ENCODE peak calls at places on chromosome 9, in ten cellular contexts. P is left ventricle myocardium inferior; W is endodermal cell; A is OCI-LY7; K is PC-9; U is kidney; H is H1; B is lower lobe of right lung; F is uterus; Z is CD8-positive, alpha-beta memory T cell. R is an unnamed sample. For H3K4me1, the result is how much of the 10 kb centered on the place peaks cover.

GRCh38 chr9:27273186-27273585 is 23.8 kb downstream of the EQTN start:
- DNase-seq in Z (no peak), U (no peak), H (no peak), K (no peak), A (no peak), W (no peak), P (no peak), B (no peak), F (no peak), R (no peak)

GRCh38 chr9:126397056-126397455 is 70.4 kb downstream of the MVB12B start:
- DNase-seq in F (no peak), H (no peak), B (no peak), P (no peak), Z (peak), W (no peak), U (no peak), A (peak), K (no peak), R (no peak)

GRCh38 chr9:124420991-124421543 is 5.8 kb upstream of the PSMB7 start:
- DNase-seq in Z (no peak), B (no peak), A (peak), P (no peak), W (no peak), H (no peak), K (no peak), U (no peak), F (no peak), R (no peak)

GRCh38 chr9:33443047-33443446 is 4.3 kb downstream of the AQP3 start:
- DNase-seq in W (no peak), U (peak), K (peak), H (no peak), A (no peak), P (no peak), Z (no peak), F (no peak), B (peak), R (no peak)

GRCh38 chr9:16267336-16268036 is 603.0 kb downstream of the BNC2 start:
- DNase-seq in Z (no peak), K (peak), B (no peak), F (no peak), W (no peak), U (no peak), P (no peak), H (no peak), A (no peak), R (no peak)

GRCh38 chr9:120970249-120970648 is 43.7 kb upstream of the TRAF1 start:
- DNase-seq in B (no peak), F (no peak), Z (no peak), H (no peak), P (no peak), A (no peak), U (no peak), K (no peak), W (no peak), R (no peak)

GRCh38 chr9:128072144-128073021 is 4.4 kb downstream of the SLC25A25 start:
- DNase-seq in H (no peak), F (peak), U (peak), B (peak), W (no peak), K (peak), P (peak), Z (peak), A (peak), R (peak)

GRCh38 chr9:132293145-132293721 is 61.6 kb downstream of the SETX start:
- DNase-seq in A (no peak), B (no peak), W (no peak), K (no peak), Z (peak), H (no peak), U (no peak), P (no peak), F (no peak), R (no peak)

GRCh38 chr9:136733611-136734010 is 9.1 kb downstream of the LCN10 start:
- DNase-seq in K (no peak), F (no peak), P (no peak), U (no peak), W (no peak), H (no peak), Z (no peak), A (no peak), B (no peak), R (no peak)

GRCh38 chr9:33288828-33289483 is 1.4 kb upstream of the NFX1 start:
- DNase-seq in H (no peak), F (peak), A (no peak), W (no peak), P (no peak), Z (no peak), B (no peak), K (no peak), U (peak), R (peak)

GRCh38 chr9:95757483-95757882 is 118.0 kb upstream of the ERCC6L2 start:
- DNase-seq in U (no peak), F (no peak), P (no peak), B (no peak), H (no peak), W (no peak), A (no peak), Z (no peak), K (no peak), R (no peak)

GRCh38 chr9:14247577-14247976 is 66.4 kb downstream of the NFIB start:
- DNase-seq in Z (no peak), W (no peak), H (no peak), K (no peak), B (no peak), P (no peak), F (no peak), U (no peak), A (no peak), R (no peak)

GRCh38 chr9:94176582-94176981 is 82.5 kb upstream of the ZNF169 start:
- DNase-seq in W (no peak), K (no peak), H (no peak), B (no peak), U (no peak), A (no peak), F (no peak), P (no peak), Z (no peak), R (peak)

GRCh38 chr9:127318651-127319167 is 54.1 kb downstream of the GARNL3 start:
- DNase-seq in P (peak), B (no peak), H (no peak), U (no peak), A (no peak), F (peak), Z (no peak), K (no peak), W (no peak), R (no peak)

GRCh38 chr9:136764301-136764891 is at the start of gene LCN15:
- DNase-seq in U (peak), Z (no peak), W (no peak), F (no peak), H (no peak), A (no peak), B (no peak), P (no peak), K (no peak), R (no peak)

GRCh38 chr9:79054500-79054899 is 517.3 kb upstream of the TLE4 start:
- DNase-seq in K (no peak), W (no peak), Z (no peak), A (no peak), H (no peak), P (no peak), B (no peak), U (no peak), F (no peak), R (no peak)

GRCh38 chr9:82810902-82811301 is 252.0 kb downstream of the RASEF start:
- DNase-seq in U (no peak), F (no peak), H (no peak), W (peak), A (no peak), B (no peak), K (peak), P (no peak), Z (no peak), R (no peak)

GRCh38 chr9:128621730-128622455 is 34.8 kb downstream of the DYNC2I2 start:
- DNase-seq in U (no peak), H (no peak), F (no peak), Z (no peak), B (no peak), A (no peak), K (no peak), P (no peak), W (no peak), R (no peak)

GRCh38 chr9:19230356-19231125 is at the start of gene DENND4C:
- DNase-seq in P (peak), Z (peak), U (peak), F (peak), W (peak), H (peak), B (peak), A (peak), K (peak), R (peak)

GRCh38 chr9:95116820-95117204 is 200.7 kb downstream of the FANCC start:
- DNase-seq in F (peak), P (no peak), A (no peak), H (no peak), Z (no peak), K (no peak), U (no peak), W (no peak), B (no peak), R (no peak)

GRCh38 chr9:15157371-15157770 is 149.6 kb downstream of the TTC39B start:
- DNase-seq in H (no peak), Z (no peak), K (no peak), A (no peak), U (no peak), B (no peak), W (no peak), P (no peak), F (no peak), R (no peak)

GRCh38 chr9:7206221-7206758 is 448.5 kb downstream of the KDM4C start:
- DNase-seq in P (no peak), Z (no peak), A (no peak), U (no peak), K (no peak), B (no peak), H (no peak), W (no peak), F (no peak), R (no peak)

GRCh38 chr9:72351538-72352453 is 13.2 kb downstream of the ZFAND5 start:
- DNase-seq in K (peak), P (peak), Z (no peak), A (no peak), U (no peak), F (no peak), B (no peak), H (no peak), W (peak), R (no peak)

GRCh38 chr9:89808076-89808701 is 203.4 kb downstream of the GADD45G start:
- DNase-seq in H (peak), P (no peak), W (peak), A (no peak), K (no peak), Z (no peak), U (no peak), B (peak), F (peak), R (no peak)

GRCh38 chr9:4299006-4299795 is 667 bp downstream of the GLIS3 start:
- DNase-seq in K (peak), H (peak), Z (peak), U (peak), F (peak), A (no peak), P (peak), W (peak), B (peak), R (peak)

DNA sequence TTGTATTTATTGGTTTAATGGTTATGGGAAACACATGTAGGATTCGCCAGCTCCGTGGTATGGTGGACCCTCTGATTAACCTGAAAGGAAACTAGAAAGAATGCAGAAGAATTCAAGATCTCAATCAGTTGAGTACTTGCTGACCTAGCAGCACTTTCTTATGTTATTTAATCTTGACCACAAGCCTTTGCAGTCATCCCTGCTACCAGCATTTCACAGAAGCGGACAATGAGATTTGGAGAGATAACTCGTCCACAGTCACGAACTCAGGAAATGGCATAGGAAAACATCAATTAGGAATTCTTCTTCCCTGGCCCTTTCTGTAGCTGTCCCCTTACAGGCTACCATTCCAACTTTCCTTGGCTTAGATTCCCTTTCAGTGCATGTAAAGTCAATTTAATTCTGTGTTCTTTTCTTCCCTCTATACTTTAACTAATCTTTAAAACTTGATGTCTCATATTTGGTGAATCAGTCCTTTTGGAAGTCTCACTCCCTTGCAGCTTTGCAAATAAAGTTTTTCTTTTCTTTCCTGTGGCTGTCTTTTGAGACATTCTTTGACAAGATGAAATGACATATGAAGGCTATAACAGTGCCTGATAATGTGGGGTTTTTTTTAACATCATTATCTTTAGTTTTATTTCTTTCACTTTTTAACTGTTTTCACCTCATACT is 1.3 kb upstream of the SLC44A1 start:
- DNase-seq in K (peak), Z (no peak), P (no peak), W (peak), B (no peak), A (no peak), U (no peak), H (no peak), F (no peak), R (no peak)
- H3K27ac ChIP-seq in K (no peak), Z (no peak), P (peak), W (no peak), B (peak), A (no peak), U (no peak), H (no peak), F (peak), R (no peak)

DNA sequence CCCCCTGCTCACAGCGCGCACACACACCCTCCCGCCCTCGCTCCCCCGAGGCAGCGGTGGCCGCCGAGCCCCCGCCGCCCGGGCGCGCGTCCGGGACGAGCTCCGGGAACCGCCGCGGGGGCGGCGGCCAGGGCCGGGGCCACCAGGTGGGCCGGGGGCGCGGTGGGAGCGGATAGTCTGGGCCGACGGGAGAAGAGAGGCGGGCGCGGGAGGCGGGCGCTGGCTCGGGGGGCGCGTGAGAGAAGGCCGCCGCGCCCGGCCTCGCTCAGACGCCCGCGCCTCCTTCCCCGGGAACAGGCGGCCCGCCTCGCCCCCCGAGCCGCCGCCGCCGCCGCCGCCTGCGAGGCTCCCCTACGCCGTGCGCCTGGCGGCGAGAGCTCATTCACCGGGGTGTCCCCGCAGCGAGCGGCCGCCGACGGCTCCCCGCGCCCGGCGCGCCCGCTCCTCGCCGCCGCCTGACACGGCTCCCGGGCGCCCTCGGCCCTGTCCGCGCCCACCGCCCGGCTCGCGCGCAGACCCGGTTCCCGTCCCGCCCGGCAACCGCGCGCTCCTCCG is at the start of gene GNAQ:
- DNase-seq in A (no peak), K (no peak), F (peak), B (peak), U (peak), H (no peak), P (peak), Z (peak), W (peak), R (peak)
- H3K4me1 ChIP-seq in A (under half), K (under half), F (under half), B (half or more), U (under half), H (under half), P (half or more), Z (under half), W (under half), R (under half)

GRCh38 chr9:134641989-134642384 is 384 bp downstream of the COL5A1 start:
- DNase-seq in K (no peak), Z (no peak), U (no peak), A (no peak), F (no peak), H (no peak), B (no peak), W (no peak), P (no peak), R (no peak)
- H3K27ac ChIP-seq in K (no peak), Z (no peak), U (peak), A (no peak), F (peak), H (no peak), B (peak), W (no peak), P (peak), R (peak)

GRCh38 chr9:130835441-130836298 is 616 bp downstream of the ABL1 start:
- DNase-seq in Z (peak), K (peak), B (peak), A (no peak), U (peak), P (peak), W (peak), F (no peak), H (peak), R (peak)
- H3K4me1 ChIP-seq in Z (under half), K (under half), B (under half), A (under half), U (under half), P (half or more), W (under half), F (under half), H (under half), R (under half)

GRCh38 chr9:69036799-69037198 is 1.2 kb downstream of the FXN start:
- DNase-seq in K (no peak), U (no peak), H (no peak), B (no peak), W (no peak), P (no peak), Z (no peak), F (no peak), A (peak), R (no peak)
- H3K27ac ChIP-seq in K (no peak), U (no peak), H (no peak), B (peak), W (no peak), P (peak), Z (no peak), F (peak), A (peak), R (no peak)

GRCh38 chr9:112489876-112490661 is 3.4 kb downstream of the KIAA1958 start:
- DNase-seq in F (no peak), U (no peak), A (no peak), W (no peak), B (no peak), Z (no peak), K (no peak), H (no peak), P (no peak), R (no peak)

GRCh38 chr9:112493738-112494137 is 7.1 kb downstream of the KIAA1958 start:
- DNase-seq in U (no peak), H (no peak), K (no peak), A (no peak), P (no peak), W (no peak), F (peak), B (no peak), Z (no peak), R (no peak)

GRCh38 chr9:112495614-112496013 is 9.0 kb downstream of the KIAA1958 start:
- DNase-seq in H (no peak), A (no peak), P (no peak), K (no peak), W (no peak), Z (no peak), B (no peak), F (no peak), U (no peak), R (no peak)

GRCh38 chr9:112496074-112496722 is 9.6 kb downstream of the KIAA1958 start:
- DNase-seq in F (no peak), B (no peak), Z (no peak), W (no peak), A (no peak), P (no peak), K (no peak), H (no peak), U (no peak), R (no peak)

DNA sequence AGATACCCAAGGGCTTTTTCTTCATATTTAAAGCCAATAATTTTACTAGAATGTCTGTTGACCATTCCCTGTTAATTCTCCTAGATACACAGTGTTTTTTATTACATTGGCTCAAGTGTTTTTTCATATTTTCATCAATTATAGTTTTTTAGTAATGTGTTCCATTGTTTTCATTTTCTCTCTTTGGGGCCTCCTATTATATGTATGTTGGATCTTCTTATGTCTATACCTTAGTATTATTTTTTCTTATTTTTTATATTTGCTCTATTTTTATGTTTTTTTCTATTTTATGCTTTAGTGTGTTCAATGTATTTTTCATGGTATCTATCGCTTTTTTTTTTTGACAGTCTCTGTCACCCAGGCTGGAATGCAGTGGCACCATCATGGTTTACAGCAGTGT is 7.5 kb downstream of the KIAA1958 start:
- DNase-seq in P (no peak), K (no peak), Z (no peak), B (no peak), W (no peak), A (no peak), U (no peak), F (no peak), H (no peak), R (no peak)
- H3K4me1 ChIP-seq in P (under half), K (under half), Z (under half), B (under half), W (under half), A (under half), U (under half), F (under half), H (under half), R (under half)

DNA sequence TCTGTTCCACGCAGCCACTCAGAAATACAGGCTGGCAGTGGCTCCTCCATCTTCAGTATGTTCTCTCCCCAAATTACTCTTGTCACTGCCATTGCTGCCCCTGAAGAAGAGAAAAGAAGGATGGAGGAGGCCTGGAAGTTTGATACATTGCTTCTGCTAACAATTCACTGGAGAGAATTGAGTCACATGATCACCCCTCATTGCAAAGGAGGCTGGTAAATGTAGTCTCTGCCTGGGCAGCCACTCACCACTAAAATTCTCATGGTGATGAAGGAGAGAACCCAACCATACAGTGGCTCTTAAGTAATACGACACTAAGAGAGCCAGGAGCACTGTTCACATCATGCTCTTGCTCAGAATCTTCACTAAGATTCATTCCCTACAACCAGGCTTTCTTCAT is 112.0 kb downstream of the DOCK8 start:
- DNase-seq in U (no peak), A (no peak), W (peak), K (no peak), H (no peak), F (no peak), Z (no peak), B (no peak), P (no peak), R (no peak)
- H3K27ac ChIP-seq in U (no peak), A (no peak), W (no peak), K (no peak), H (no peak), F (no peak), Z (no peak), B (no peak), P (no peak), R (no peak)

R was measured in body of pancreas.